ENCODE peak calls at places on chromosomes 12 and 14, in five cellular contexts. One of them, this sample, is unnamed.

GRCh38 chr14:27605298-27605697 is 1007.5 kb upstream of the NOVA1 start:
- DNase-seq in kidney epithelial cell: no peak
- DNase-seq in DND-41: no peak
- DNase-seq in colonic mucosa: no peak
- DNase-seq in foreskin fibroblast: no peak
- DNase-seq in this sample: no peak

GRCh38 chr12:132518354-132518992 is 28.5 kb downstream of the FBRSL1 start:
- DNase-seq in kidney epithelial cell: no peak
- DNase-seq in DND-41: no peak
- DNase-seq in colonic mucosa: no peak
- DNase-seq in foreskin fibroblast: no peak
- DNase-seq in this sample: no peak

GRCh38 chr14:37598085-37598972 is 2.9 kb downstream of the TTC6 start:
- DNase-seq in kidney epithelial cell: no peak
- DNase-seq in DND-41: no peak
- DNase-seq in colonic mucosa: peak
- DNase-seq in foreskin fibroblast: no peak
- DNase-seq in this sample: no peak

GRCh38 chr12:6080149-6081045 is 44.1 kb downstream of the VWF start:
- DNase-seq in kidney epithelial cell: no peak
- DNase-seq in DND-41: no peak
- DNase-seq in colonic mucosa: no peak
- DNase-seq in foreskin fibroblast: no peak
- DNase-seq in this sample: no peak

GRCh38 chr14:53668861-53669260 is 287.8 kb downstream of the BMP4 start:
- DNase-seq in kidney epithelial cell: no peak
- DNase-seq in DND-41: no peak
- DNase-seq in colonic mucosa: no peak
- DNase-seq in foreskin fibroblast: peak
- DNase-seq in this sample: peak

GRCh38 chr12:12791756-12792346 is 6.4 kb downstream of the APOLD1 start:
- DNase-seq in kidney epithelial cell: no peak
- DNase-seq in DND-41: no peak
- DNase-seq in colonic mucosa: no peak
- DNase-seq in foreskin fibroblast: peak
- DNase-seq in this sample: peak

GRCh38 chr14:32826404-32827082 is 112.1 kb upstream of the NPAS3 start:
- DNase-seq in kidney epithelial cell: no peak
- DNase-seq in DND-41: no peak
- DNase-seq in colonic mucosa: no peak
- DNase-seq in foreskin fibroblast: peak
- DNase-seq in this sample: no peak

GRCh38 chr12:103956515-103957027 is 9.1 kb upstream of the TDG start:
- DNase-seq in kidney epithelial cell: no peak
- DNase-seq in DND-41: no peak
- DNase-seq in colonic mucosa: peak
- DNase-seq in foreskin fibroblast: no peak
- DNase-seq in this sample: no peak

GRCh38 chr14:38282941-38283340 is 27.0 kb upstream of the CLEC14A start:
- DNase-seq in kidney epithelial cell: no peak
- DNase-seq in DND-41: no peak
- DNase-seq in colonic mucosa: no peak
- DNase-seq in foreskin fibroblast: peak
- DNase-seq in this sample: no peak

GRCh38 chr12:119700078-119700477 is 32.1 kb downstream of the PRKAB1 start:
- DNase-seq in kidney epithelial cell: no peak
- DNase-seq in DND-41: no peak
- DNase-seq in colonic mucosa: no peak
- DNase-seq in foreskin fibroblast: no peak
- DNase-seq in this sample: no peak

GRCh38 chr14:64812412-64812811 is 67.3 kb downstream of the SPTB start:
- DNase-seq in kidney epithelial cell: no peak
- DNase-seq in DND-41: no peak
- DNase-seq in colonic mucosa: peak
- DNase-seq in foreskin fibroblast: no peak
- DNase-seq in this sample: no peak

GRCh38 chr12:68794653-68795253 is 13.2 kb upstream of the MDM2 start:
- DNase-seq in kidney epithelial cell: no peak
- DNase-seq in DND-41: no peak
- DNase-seq in colonic mucosa: no peak
- DNase-seq in foreskin fibroblast: peak
- DNase-seq in this sample: no peak

GRCh38 chr12:87119713-87120112 is 863.5 kb upstream of the MGAT4C start:
- DNase-seq in kidney epithelial cell: no peak
- DNase-seq in DND-41: no peak
- DNase-seq in colonic mucosa: no peak
- DNase-seq in foreskin fibroblast: no peak
- DNase-seq in this sample: no peak

GRCh38 chr12:96985515-96986362 is 78.7 kb downstream of the NEDD1 start:
- DNase-seq in kidney epithelial cell: no peak
- DNase-seq in DND-41: no peak
- DNase-seq in colonic mucosa: no peak
- DNase-seq in foreskin fibroblast: peak
- DNase-seq in this sample: no peak

GRCh38 chr12:30546121-30546520 is 149.5 kb downstream of the IPO8 start:
- DNase-seq in kidney epithelial cell: no peak
- DNase-seq in DND-41: no peak
- DNase-seq in colonic mucosa: peak
- DNase-seq in foreskin fibroblast: no peak
- DNase-seq in this sample: no peak

GRCh38 chr12:111341426-111342065 is 27.3 kb downstream of the PHETA1 start:
- DNase-seq in kidney epithelial cell: no peak
- DNase-seq in DND-41: no peak
- DNase-seq in colonic mucosa: no peak
- DNase-seq in foreskin fibroblast: no peak
- DNase-seq in this sample: no peak
- H3K4me3 ChIP-seq in kidney epithelial cell: no peak
- H3K4me3 ChIP-seq in DND-41: no peak
- H3K4me3 ChIP-seq in colonic mucosa: no peak
- H3K4me3 ChIP-seq in foreskin fibroblast: no peak
- H3K4me3 ChIP-seq in this sample: no peak

GRCh38 chr12:71727958-71728357 is 26.7 kb upstream of the RAB21 start:
- DNase-seq in kidney epithelial cell: no peak
- DNase-seq in DND-41: no peak
- DNase-seq in colonic mucosa: no peak
- DNase-seq in foreskin fibroblast: no peak
- DNase-seq in this sample: no peak

GRCh38 chr12:71726548-71726947 is 28.1 kb upstream of the RAB21 start:
- DNase-seq in kidney epithelial cell: no peak
- DNase-seq in DND-41: no peak
- DNase-seq in colonic mucosa: no peak
- DNase-seq in foreskin fibroblast: no peak
- DNase-seq in this sample: no peak

GRCh38 chr12:71732357-71732712 is 22.3 kb upstream of the RAB21 start:
- DNase-seq in kidney epithelial cell: no peak
- DNase-seq in DND-41: no peak
- DNase-seq in colonic mucosa: no peak
- DNase-seq in foreskin fibroblast: no peak
- DNase-seq in this sample: no peak

GRCh38 chr12:71730936-71731335 is 23.7 kb upstream of the RAB21 start:
- DNase-seq in kidney epithelial cell: no peak
- DNase-seq in DND-41: no peak
- DNase-seq in colonic mucosa: no peak
- DNase-seq in foreskin fibroblast: no peak
- DNase-seq in this sample: no peak

GRCh38 chr12:71731439-71732356 is 23.0 kb upstream of the RAB21 start:
- DNase-seq in kidney epithelial cell: no peak
- DNase-seq in DND-41: no peak
- DNase-seq in colonic mucosa: no peak
- DNase-seq in foreskin fibroblast: peak
- DNase-seq in this sample: no peak
- TF ChIP-seq CTCF in kidney epithelial cell: no peak
- TF ChIP-seq CTCF in DND-41: no peak
- TF ChIP-seq CTCF in colonic mucosa: no peak
- TF ChIP-seq CTCF in foreskin fibroblast: no peak
- TF ChIP-seq CTCF in this sample: no peak

DNA sequence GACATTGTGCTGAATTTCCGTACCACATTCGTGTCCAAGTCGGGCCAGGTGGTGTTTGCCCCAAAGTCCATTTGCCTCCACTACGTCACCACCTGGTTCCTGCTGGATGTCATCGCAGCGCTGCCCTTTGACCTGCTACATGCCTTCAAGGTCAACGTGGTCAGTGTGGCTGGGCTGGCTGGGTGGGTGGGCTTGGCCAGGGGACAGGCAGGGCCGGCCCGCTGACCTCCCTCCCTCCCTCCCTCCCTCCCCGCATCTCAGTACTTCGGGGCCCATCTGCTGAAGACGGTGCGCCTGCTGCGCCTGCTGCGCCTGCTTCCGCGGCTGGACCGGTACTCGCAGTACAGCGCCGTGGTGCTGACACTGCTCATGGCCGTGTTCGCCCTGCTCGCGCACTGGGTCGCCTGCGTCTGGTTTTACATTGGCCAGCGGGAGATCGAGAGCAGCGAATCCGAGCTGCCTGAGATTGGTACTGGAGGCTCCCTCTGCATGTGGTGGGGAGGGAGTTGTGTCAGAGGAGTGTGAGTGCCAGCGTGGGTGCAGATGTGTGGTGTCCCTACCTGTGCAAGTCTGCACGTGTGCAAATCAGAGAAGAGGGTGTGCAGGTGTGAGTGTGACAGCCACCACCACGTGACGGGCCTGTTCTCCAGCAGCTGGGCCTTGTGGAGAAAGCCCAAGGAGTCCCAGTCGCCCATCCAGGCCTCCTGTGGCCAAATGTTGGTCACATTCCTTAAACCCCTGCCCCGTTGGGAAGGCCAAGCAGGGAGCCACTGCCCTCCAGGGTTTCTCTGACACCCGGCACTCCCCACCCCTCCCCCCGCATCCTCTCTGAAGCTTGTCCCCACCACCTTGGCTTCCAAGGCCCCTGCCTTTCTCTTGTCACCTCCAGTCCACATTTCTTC is 5.3 kb downstream of the KCNH3 start:
- DNase-seq in kidney epithelial cell: no peak
- DNase-seq in DND-41: no peak
- DNase-seq in colonic mucosa: no peak
- DNase-seq in foreskin fibroblast: peak
- DNase-seq in this sample: no peak
- H3K4me3 ChIP-seq in kidney epithelial cell: no peak
- H3K4me3 ChIP-seq in DND-41: no peak
- H3K4me3 ChIP-seq in colonic mucosa: no peak
- H3K4me3 ChIP-seq in foreskin fibroblast: no peak
- H3K4me3 ChIP-seq in this sample: no peak

GRCh38 chr14:102666635-102667034 is 74.2 kb downstream of the RCOR1 start:
- DNase-seq in kidney epithelial cell: no peak
- DNase-seq in DND-41: no peak
- DNase-seq in colonic mucosa: no peak
- DNase-seq in foreskin fibroblast: peak
- DNase-seq in this sample: no peak

GRCh38 chr14:102671410-102671809 is 79.0 kb downstream of the RCOR1 start:
- DNase-seq in kidney epithelial cell: no peak
- DNase-seq in DND-41: no peak
- DNase-seq in colonic mucosa: no peak
- DNase-seq in foreskin fibroblast: no peak
- DNase-seq in this sample: no peak

GRCh38 chr14:102668291-102668873 is 75.9 kb downstream of the RCOR1 start:
- DNase-seq in kidney epithelial cell: no peak
- DNase-seq in DND-41: no peak
- DNase-seq in colonic mucosa: no peak
- DNase-seq in foreskin fibroblast: no peak
- DNase-seq in this sample: no peak

GRCh38 chr14:102675396-102675795 is 82.9 kb downstream of the RCOR1 start:
- DNase-seq in kidney epithelial cell: peak
- DNase-seq in DND-41: no peak
- DNase-seq in colonic mucosa: no peak
- DNase-seq in foreskin fibroblast: no peak
- DNase-seq in this sample: no peak

GRCh38 chr14:102672410-102672960 is 80.0 kb downstream of the RCOR1 start:
- DNase-seq in kidney epithelial cell: no peak
- DNase-seq in DND-41: no peak
- DNase-seq in colonic mucosa: no peak
- DNase-seq in foreskin fibroblast: no peak
- DNase-seq in this sample: no peak
- TF ChIP-seq CTCF in kidney epithelial cell: no peak
- TF ChIP-seq CTCF in DND-41: no peak
- TF ChIP-seq CTCF in colonic mucosa: no peak
- TF ChIP-seq CTCF in foreskin fibroblast: no peak
- TF ChIP-seq CTCF in this sample: no peak

GRCh38 chr12:122871851-122872785 is 23.8 kb downstream of the VPS37B start:
- DNase-seq in kidney epithelial cell: peak
- DNase-seq in DND-41: no peak
- DNase-seq in colonic mucosa: peak
- DNase-seq in foreskin fibroblast: peak
- DNase-seq in this sample: no peak

GRCh38 chr12:122872815-122873361 is 23.0 kb downstream of the VPS37B start:
- DNase-seq in kidney epithelial cell: no peak
- DNase-seq in DND-41: no peak
- DNase-seq in colonic mucosa: no peak
- DNase-seq in foreskin fibroblast: no peak
- DNase-seq in this sample: no peak

GRCh38 chr12:122875590-122876220 is 20.2 kb downstream of the VPS37B start:
- DNase-seq in kidney epithelial cell: no peak
- DNase-seq in DND-41: no peak
- DNase-seq in colonic mucosa: no peak
- DNase-seq in foreskin fibroblast: peak
- DNase-seq in this sample: no peak

GRCh38 chr12:122873540-122873939 is 22.4 kb downstream of the VPS37B start:
- DNase-seq in kidney epithelial cell: no peak
- DNase-seq in DND-41: no peak
- DNase-seq in colonic mucosa: no peak
- DNase-seq in foreskin fibroblast: no peak
- DNase-seq in this sample: no peak

DNA sequence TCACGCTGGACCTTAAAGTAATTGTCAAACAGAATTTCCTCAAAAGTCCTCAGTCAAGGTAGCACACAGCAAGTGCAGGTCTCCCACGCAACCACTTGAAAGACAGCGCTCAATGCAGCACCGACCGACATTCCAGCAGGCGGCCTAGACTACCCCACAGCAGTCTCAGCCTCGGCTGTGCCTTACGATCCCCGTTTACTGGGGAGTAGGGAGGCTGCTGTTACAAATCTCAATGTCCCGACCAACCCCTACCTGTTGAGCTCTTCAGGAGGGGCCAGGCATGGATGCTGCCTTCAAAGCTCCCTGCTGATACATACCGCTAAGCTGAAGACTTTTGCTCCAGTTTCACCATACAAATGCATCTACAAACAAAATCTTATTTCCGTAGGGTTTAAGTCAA is 21.8 kb downstream of the VPS37B start:
- DNase-seq in kidney epithelial cell: no peak
- DNase-seq in DND-41: no peak
- DNase-seq in colonic mucosa: no peak
- DNase-seq in foreskin fibroblast: no peak
- DNase-seq in this sample: no peak
- H3K4me3 ChIP-seq in kidney epithelial cell: no peak
- H3K4me3 ChIP-seq in DND-41: no peak
- H3K4me3 ChIP-seq in colonic mucosa: no peak
- H3K4me3 ChIP-seq in foreskin fibroblast: no peak
- H3K4me3 ChIP-seq in this sample: no peak

GRCh38 chr14:103333754-103334643 is at the start of gene EIF5:
- DNase-seq in kidney epithelial cell: peak
- DNase-seq in DND-41: peak
- DNase-seq in colonic mucosa: peak
- DNase-seq in foreskin fibroblast: peak
- DNase-seq in this sample: peak
- TF ChIP-seq CTCF in kidney epithelial cell: no peak
- TF ChIP-seq CTCF in DND-41: peak
- TF ChIP-seq CTCF in colonic mucosa: no peak
- TF ChIP-seq CTCF in foreskin fibroblast: no peak
- TF ChIP-seq CTCF in this sample: no peak